ENCODE peak calls at places on chromosome X, in six cellular contexts. X, G, A, R, C and I are unnamed samples.

GRCh38 chrX:3346436-3347329 is at the start of gene MXRA5:
- DNase-seq in A (no peak), R (no peak), C (peak; percentile 68), X (peak; percentile 32), G (no peak), I (no peak)

GRCh38 chrX:24890677-24891076 is 125.1 kb downstream of the ARX start:
- DNase-seq in A (no peak), R (no peak), X (no peak), G (no peak), C (no peak), I (no peak)

GRCh38 chrX:35890699-35891098 is 28.8 kb upstream of the CFAP47 start:
- DNase-seq in C (no peak), R (no peak), X (peak; percentile 31), A (peak; percentile 60), G (no peak), I (peak; percentile 19)

GRCh38 chrX:15674514-15674898 is 9.9 kb upstream of the CLTRN start:
- DNase-seq in G (no peak), A (peak; percentile 87), R (peak; percentile 99), X (peak; percentile 96), C (peak; percentile 99), I (peak; percentile 71)

GRCh38 chrX:12951590-12951965 is 23.3 kb upstream of the TMSB4X start:
- DNase-seq in A (no peak), G (no peak), R (no peak), C (no peak), X (no peak), I (no peak)

GRCh38 chrX:134658421-134658896 is at the start of gene PLAC1:
- DNase-seq in G (no peak), R (no peak), A (no peak), C (no peak), X (no peak), I (no peak)

GRCh38 chrX:27399146-27399456 is 64.0 kb downstream of the PPP4R3C start:
- DNase-seq in R (no peak), C (no peak), A (no peak), G (no peak), X (no peak), I (no peak)

GRCh38 chrX:100700809-100701208 is 31.1 kb downstream of the SYTL4 start:
- DNase-seq in R (no peak), C (no peak), A (no peak), G (no peak), X (no peak), I (no peak)

GRCh38 chrX:150347471-150347870 is 15.6 kb upstream of the MAMLD1 start:
- DNase-seq in R (no peak), G (no peak), X (no peak), A (no peak), C (no peak), I (no peak)